ENCODE peak calls at places on chromosomes 5 and 9, in four cellular contexts. One of them, this sample, is unnamed.

GRCh38 chr5:90201923-90202322 is 207.6 kb downstream of the CETN3 start:
- DNase-seq in neural crest cell: no peak
- DNase-seq in cardiac fibroblast: peak
- DNase-seq in GM12865: no peak
- DNase-seq in this sample: no peak

GRCh38 chr5:142551242-142552067 is 134.4 kb downstream of the FGF1 start:
- DNase-seq in neural crest cell: peak
- DNase-seq in cardiac fibroblast: peak
- DNase-seq in GM12865: no peak
- DNase-seq in this sample: no peak

GRCh38 chr5:111572561-111572960 is 60.2 kb upstream of the STARD4 start:
- DNase-seq in neural crest cell: no peak
- DNase-seq in cardiac fibroblast: no peak
- DNase-seq in GM12865: no peak
- DNase-seq in this sample: no peak

GRCh38 chr9:116342071-116342470 is 188.5 kb downstream of the PAPPA start:
- DNase-seq in neural crest cell: no peak
- DNase-seq in cardiac fibroblast: no peak
- DNase-seq in GM12865: no peak
- DNase-seq in this sample: no peak

GRCh38 chr5:91641730-91642350 is 258.7 kb upstream of the ARRDC3 start:
- DNase-seq in neural crest cell: no peak
- DNase-seq in cardiac fibroblast: peak
- DNase-seq in GM12865: peak
- DNase-seq in this sample: no peak

GRCh38 chr9:75108571-75108970 is 20.3 kb downstream of the OSTF1 start:
- DNase-seq in neural crest cell: no peak
- DNase-seq in cardiac fibroblast: peak
- DNase-seq in GM12865: no peak
- DNase-seq in this sample: no peak

GRCh38 chr9:14218253-14218652 is 95.7 kb downstream of the NFIB start:
- DNase-seq in neural crest cell: no peak
- DNase-seq in cardiac fibroblast: no peak
- DNase-seq in GM12865: no peak
- DNase-seq in this sample: no peak

GRCh38 chr5:78829811-78830499 is 155.2 kb downstream of the ARSB start:
- DNase-seq in neural crest cell: no peak
- DNase-seq in cardiac fibroblast: peak
- DNase-seq in GM12865: no peak
- DNase-seq in this sample: no peak

GRCh38 chr9:922731-923130 is 53.7 kb upstream of the DMRT3 start:
- DNase-seq in neural crest cell: no peak
- DNase-seq in cardiac fibroblast: no peak
- DNase-seq in GM12865: no peak
- DNase-seq in this sample: no peak

GRCh38 chr5:23419115-23419514 is 88.3 kb upstream of the PRDM9 start:
- DNase-seq in neural crest cell: no peak
- DNase-seq in cardiac fibroblast: no peak
- DNase-seq in GM12865: no peak
- DNase-seq in this sample: no peak

GRCh38 chr9:99057665-99058625 is 47.0 kb upstream of the TGFBR1 start:
- DNase-seq in neural crest cell: no peak
- DNase-seq in cardiac fibroblast: peak
- DNase-seq in GM12865: peak
- DNase-seq in this sample: peak

GRCh38 chr5:2726366-2726765 is 25.1 kb downstream of the IRX2 start:
- DNase-seq in neural crest cell: no peak
- DNase-seq in cardiac fibroblast: no peak
- DNase-seq in GM12865: no peak
- DNase-seq in this sample: no peak

GRCh38 chr9:84349706-84350105 is 9.1 kb upstream of the SLC28A3 start:
- DNase-seq in neural crest cell: no peak
- DNase-seq in cardiac fibroblast: no peak
- DNase-seq in GM12865: no peak
- DNase-seq in this sample: no peak

GRCh38 chr5:153629027-153629426 is 138.6 kb downstream of the GRIA1 start:
- DNase-seq in neural crest cell: peak
- DNase-seq in cardiac fibroblast: peak
- DNase-seq in GM12865: no peak
- DNase-seq in this sample: no peak

GRCh38 chr5:128271071-128271470 is 187.5 kb downstream of the SLC12A2 start:
- DNase-seq in neural crest cell: no peak
- DNase-seq in cardiac fibroblast: no peak
- DNase-seq in GM12865: no peak
- DNase-seq in this sample: no peak

GRCh38 chr9:4592325-4592724 is 69.8 kb upstream of the PLPP6 start:
- DNase-seq in neural crest cell: no peak
- DNase-seq in cardiac fibroblast: no peak
- DNase-seq in GM12865: no peak
- DNase-seq in this sample: no peak
- TF ChIP-seq CTCF in neural crest cell: no peak
- TF ChIP-seq CTCF in cardiac fibroblast: no peak
- TF ChIP-seq CTCF in GM12865: no peak
- TF ChIP-seq CTCF in this sample: no peak

GRCh38 chr9:131872006-131872405 is 132.1 kb upstream of the RAPGEF1 start:
- DNase-seq in neural crest cell: no peak
- DNase-seq in cardiac fibroblast: no peak
- DNase-seq in GM12865: no peak
- DNase-seq in this sample: no peak
- TF ChIP-seq CTCF in neural crest cell: no peak
- TF ChIP-seq CTCF in cardiac fibroblast: peak
- TF ChIP-seq CTCF in GM12865: no peak
- TF ChIP-seq CTCF in this sample: no peak

GRCh38 chr5:54162184-54162583 is 148.2 kb downstream of the ARL15 start:
- DNase-seq in neural crest cell: no peak
- DNase-seq in cardiac fibroblast: no peak
- DNase-seq in GM12865: no peak
- DNase-seq in this sample: no peak

GRCh38 chr5:54160329-54160728 is 150.0 kb downstream of the ARL15 start:
- DNase-seq in neural crest cell: no peak
- DNase-seq in cardiac fibroblast: no peak
- DNase-seq in GM12865: no peak
- DNase-seq in this sample: no peak

GRCh38 chr5:54159837-54160215 is 150.5 kb downstream of the ARL15 start:
- DNase-seq in neural crest cell: no peak
- DNase-seq in cardiac fibroblast: no peak
- DNase-seq in GM12865: no peak
- DNase-seq in this sample: no peak

GRCh38 chr5:54159153-54159836 is 151.1 kb downstream of the ARL15 start:
- DNase-seq in neural crest cell: no peak
- DNase-seq in cardiac fibroblast: no peak
- DNase-seq in GM12865: no peak
- DNase-seq in this sample: no peak
- TF ChIP-seq CTCF in neural crest cell: no peak
- TF ChIP-seq CTCF in cardiac fibroblast: no peak
- TF ChIP-seq CTCF in GM12865: no peak
- TF ChIP-seq CTCF in this sample: no peak

DNA sequence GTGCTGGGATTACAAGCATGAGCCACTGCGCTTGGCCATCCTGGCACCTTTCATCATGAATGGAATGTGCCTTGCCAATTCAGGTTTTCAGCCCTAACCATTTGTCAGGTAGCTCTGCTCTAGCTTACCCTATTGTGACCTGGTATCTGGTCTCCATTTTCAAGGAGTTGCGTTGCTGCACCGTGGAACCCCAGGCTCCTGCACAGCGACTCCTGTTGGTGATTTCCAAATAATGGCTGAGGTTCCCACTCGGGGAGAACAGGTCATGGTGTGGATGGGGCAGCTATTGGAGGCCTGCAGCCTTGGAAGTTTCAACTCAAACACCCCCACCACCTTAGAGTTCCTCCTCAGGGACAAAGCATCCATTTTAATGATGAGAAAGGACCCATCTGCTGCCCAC is 18.7 kb upstream of the CTSV start:
- DNase-seq in neural crest cell: no peak
- DNase-seq in cardiac fibroblast: no peak
- DNase-seq in GM12865: no peak
- DNase-seq in this sample: no peak
- TF ChIP-seq CTCF in neural crest cell: no peak
- TF ChIP-seq CTCF in cardiac fibroblast: no peak
- TF ChIP-seq CTCF in GM12865: no peak
- TF ChIP-seq CTCF in this sample: no peak